ENCODE peak calls at places on chromosomes 6 and 20, in five cellular contexts. D is SK-N-SH, S is HCT116, V is K562, N is NT2/D1. G is an unnamed sample.

GRCh38 chr6:27605401-27606342 is 132.8 kb upstream of the ZNF184 start:
- DNase-seq in S (peak), N (peak), V (peak), D (no peak), G (no peak)

GRCh38 chr6:63460971-63461370 is 111.3 kb upstream of the LOC128125822 start:
- DNase-seq in N (no peak), V (no peak), S (no peak), D (no peak), G (no peak)

GRCh38 chr6:14816106-14816864 is 429.6 kb upstream of the JARID2 start:
- DNase-seq in V (peak), N (no peak), S (no peak), D (peak), G (no peak)

GRCh38 chr6:113442040-113442439 is 415.1 kb upstream of the MARCKS start:
- DNase-seq in D (no peak), V (no peak), N (no peak), S (no peak), G (no peak)

GRCh38 chr20:33791959-33792597 is 19.1 kb upstream of the CHMP4B start:
- DNase-seq in N (no peak), D (peak), V (peak), S (no peak), G (no peak)

GRCh38 chr6:56851104-56851503 is 103.8 kb upstream of the BEND6 start:
- DNase-seq in N (peak), D (peak), V (no peak), S (no peak), G (no peak)

GRCh38 chr6:41080623-41081022 is 7.8 kb downstream of the NFYA start:
- DNase-seq in N (no peak), D (no peak), S (no peak), V (no peak), G (no peak)

GRCh38 chr6:22227824-22228610 is 68.8 kb downstream of the PRL start:
- DNase-seq in V (no peak), N (no peak), D (no peak), S (no peak), G (no peak)

GRCh38 chr20:10708342-10709185 is 34.8 kb upstream of the JAG1 start:
- DNase-seq in D (no peak), S (no peak), N (no peak), V (no peak), G (no peak)

GRCh38 chr6:105019285-105019684 is 62.4 kb downstream of the LIN28B start:
- DNase-seq in D (no peak), N (no peak), S (no peak), V (no peak), G (no peak)

GRCh38 chr6:98828991-98829411 is 5.4 kb upstream of the POU3F2 start:
- DNase-seq in D (no peak), N (no peak), S (no peak), V (no peak), G (no peak)

GRCh38 chr20:50034567-50035170 is 51.9 kb downstream of the SNAI1 start:
- DNase-seq in D (peak), S (no peak), V (no peak), N (no peak), G (no peak)

GRCh38 chr20:5077761-5078387 is 41.9 kb downstream of the PCNA start:
- DNase-seq in D (no peak), N (no peak), V (no peak), S (no peak), G (no peak)

GRCh38 chr20:44609006-44609510 is 26.7 kb downstream of the PKIG start:
- DNase-seq in N (no peak), V (no peak), D (peak), S (no peak), G (no peak)

GRCh38 chr20:48673485-48673884 is 154.3 kb downstream of the PREX1 start:
- DNase-seq in V (no peak), N (no peak), D (no peak), S (no peak), G (no peak)

GRCh38 chr6:27770724-27771123 is 141.5 kb downstream of the OR2B2 start:
- DNase-seq in D (no peak), N (peak), S (no peak), V (no peak), G (no peak)

GRCh38 chr6:31079656-31080261 is 32.6 kb downstream of the C6orf15 start:
- DNase-seq in N (peak), D (peak), S (peak), V (peak), G (no peak)

GRCh38 chr6:106064766-106065165 is 21.4 kb upstream of the PRDM1 start:
- DNase-seq in N (no peak), S (no peak), D (no peak), V (no peak), G (no peak)

GRCh38 chr6:121847806-121848522 is 412.5 kb downstream of the GJA1 start:
- DNase-seq in D (no peak), V (no peak), S (no peak), N (no peak), G (no peak)

GRCh38 chr6:109477725-109478124 is 5.3 kb downstream of the ZBTB24 start:
- DNase-seq in N (peak), D (no peak), V (no peak), S (no peak), G (no peak)

GRCh38 chr6:1400126-1400850 is 10.9 kb downstream of the FOXF2 start:
- DNase-seq in V (no peak), D (no peak), N (no peak), S (no peak), G (no peak)

GRCh38 chr20:56710577-56711465 is 81.7 kb downstream of the TFAP2C start:
- DNase-seq in V (no peak), N (no peak), S (peak), D (no peak), G (no peak)

GRCh38 chr6:13538084-13538483 is 36.3 kb upstream of the SIRT5 start:
- DNase-seq in S (peak), V (peak), D (peak), N (no peak), G (no peak)

GRCh38 chr6:62711750-62712149 is 425.7 kb upstream of the KHDRBS2 start:
- DNase-seq in S (no peak), N (no peak), D (no peak), V (no peak), G (no peak)

GRCh38 chr6:164378330-164378729 is 931.1 kb downstream of the C6orf118 start:
- DNase-seq in V (no peak), N (no peak), S (no peak), D (peak), G (no peak)

GRCh38 chr20:34452281-34452982 is 63.8 kb upstream of the DYNLRB1 start:
- DNase-seq in N (no peak), D (peak), S (no peak), V (no peak), G (no peak)

GRCh38 chr6:150134280-150134920 is 8.4 kb upstream of the PPP1R14C start:
- DNase-seq in D (no peak), S (no peak), V (no peak), N (no peak), G (no peak)

GRCh38 chr6:63897952-63898351 is 262.4 kb downstream of the PHF3 start:
- DNase-seq in N (no peak), S (no peak), V (no peak), D (no peak), G (no peak)

GRCh38 chr20:14644698-14645097 is 307.3 kb upstream of the FLRT3 start:
- DNase-seq in V (no peak), S (no peak), N (no peak), D (no peak), G (no peak)

GRCh38 chr20:60935971-60936370 is 316.1 kb upstream of the CDH4 start:
- DNase-seq in N (no peak), S (no peak), D (no peak), V (no peak), G (no peak)

GRCh38 chr6:168916576-168917207 is 337.0 kb downstream of the THBS2 start:
- DNase-seq in V (no peak), S (no peak), D (no peak), N (no peak), G (no peak)

GRCh38 chr6:52046456-52046855 is 41.0 kb downstream of the PKHD1 start:
- DNase-seq in D (no peak), V (no peak), N (no peak), S (no peak), G (no peak)

GRCh38 chr20:41392871-41393704 is 26.5 kb upstream of the EMILIN3 start:
- DNase-seq in S (no peak), D (peak), N (no peak), V (no peak), G (no peak)

GRCh38 chr20:24953621-24954133 is 4.6 kb downstream of the CST7 start:
- DNase-seq in S (no peak), V (no peak), D (no peak), N (no peak), G (no peak)

GRCh38 chr6:6703720-6704422 is 115.4 kb downstream of the LY86 start:
- DNase-seq in N (no peak), S (no peak), V (no peak), D (no peak), G (no peak)

GRCh38 chr20:10565191-10565921 is 108.4 kb downstream of the JAG1 start:
- DNase-seq in N (no peak), D (no peak), S (no peak), V (no peak), G (no peak)

GRCh38 chr6:14542670-14543366 is 425.2 kb downstream of the CD83 start:
- DNase-seq in N (no peak), D (no peak), S (peak), V (peak), G (peak)

GRCh38 chr6:133241901-133242760 is 974 bp downstream of the EYA4 start:
- DNase-seq in S (no peak), D (peak), N (no peak), V (no peak), G (no peak)

DNA sequence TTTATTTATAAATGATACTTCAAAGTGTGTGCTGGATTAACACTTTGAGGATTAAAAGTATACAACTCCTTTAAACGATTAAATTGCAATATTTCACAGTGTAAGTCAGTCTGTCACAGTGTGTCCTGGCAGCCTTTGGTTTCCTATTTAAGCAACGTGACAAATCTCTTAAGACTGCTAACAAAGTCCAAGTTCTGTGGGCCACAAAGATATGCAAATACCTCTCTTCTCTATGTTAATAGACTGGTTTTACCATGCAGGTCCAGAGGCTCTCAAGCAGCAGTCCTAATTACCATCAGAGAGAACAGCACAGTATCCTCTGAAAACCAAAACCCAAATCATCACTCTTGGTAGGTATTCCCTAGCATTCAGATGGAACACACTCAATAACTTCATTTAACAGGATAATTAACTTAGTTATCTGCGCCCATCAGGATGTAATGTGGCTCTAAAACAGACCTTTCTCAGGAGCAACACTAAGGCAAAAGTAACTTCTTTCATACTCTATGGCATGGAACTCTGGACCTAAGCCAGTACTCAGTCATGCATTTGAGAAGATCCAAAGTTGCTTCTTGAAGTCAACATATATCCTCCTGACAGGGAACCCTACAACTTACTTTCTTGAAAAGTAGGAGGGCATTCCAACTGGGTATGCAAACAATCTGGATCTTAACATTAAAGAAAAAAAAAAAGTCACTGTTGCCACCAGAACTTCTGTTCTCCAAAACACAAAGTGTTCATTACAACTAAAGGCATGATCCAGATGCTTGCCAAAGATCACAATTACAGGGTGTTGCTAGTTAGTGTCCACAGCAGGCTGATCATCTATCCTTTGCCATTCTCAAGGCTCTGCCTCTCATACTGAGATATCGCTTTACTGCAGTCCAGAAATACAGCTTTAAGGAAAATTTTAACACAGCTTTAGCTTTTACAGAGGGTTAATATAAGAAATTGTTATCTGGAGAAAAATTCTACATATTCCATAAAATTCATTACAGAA is 53.2 kb downstream of the MAN1A1 start:
- DNase-seq in N (peak), S (no peak), D (no peak), V (no peak), G (no peak)
- TF ChIP-seq YY1 in N (no peak), S (no peak), D (no peak), V (no peak), G (no peak)

DNA sequence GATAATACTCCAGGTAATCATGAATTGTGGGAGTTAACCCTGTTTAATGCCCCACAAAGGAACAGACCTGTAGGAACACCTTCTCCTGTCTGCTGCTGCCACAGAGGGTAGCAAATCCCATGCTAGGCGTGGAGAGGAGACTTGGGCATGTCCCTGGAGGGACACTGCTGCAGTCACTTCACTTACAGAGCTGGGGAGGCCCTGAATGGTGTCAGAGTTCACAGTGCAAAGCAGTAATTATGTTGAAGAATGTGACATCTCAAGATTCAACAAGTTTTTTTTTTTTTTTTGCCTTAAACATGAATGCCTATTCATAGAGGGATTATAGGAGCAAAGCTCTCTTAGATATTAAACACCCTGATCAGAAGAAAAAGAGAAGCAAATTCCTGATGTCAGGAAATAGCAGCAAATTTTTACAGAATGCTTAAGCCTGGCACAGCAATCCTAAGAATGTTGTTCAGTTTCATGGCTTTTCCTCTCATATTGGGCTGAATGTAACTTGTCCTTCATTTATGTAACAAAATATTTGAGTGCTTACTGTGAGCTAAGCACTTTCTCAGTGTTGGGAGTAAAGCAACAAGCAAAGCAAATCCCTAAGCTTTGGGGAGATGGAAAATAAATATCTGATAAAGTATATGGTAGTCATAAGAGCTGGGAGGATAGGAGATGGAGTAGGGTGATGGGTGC is 45.0 kb downstream of the CARMIL1 start:
- DNase-seq in S (no peak), D (no peak), N (no peak), V (no peak), G (no peak)
- TF ChIP-seq YY1 in S (no peak), D (no peak), N (no peak), V (no peak), G (no peak)

DNA sequence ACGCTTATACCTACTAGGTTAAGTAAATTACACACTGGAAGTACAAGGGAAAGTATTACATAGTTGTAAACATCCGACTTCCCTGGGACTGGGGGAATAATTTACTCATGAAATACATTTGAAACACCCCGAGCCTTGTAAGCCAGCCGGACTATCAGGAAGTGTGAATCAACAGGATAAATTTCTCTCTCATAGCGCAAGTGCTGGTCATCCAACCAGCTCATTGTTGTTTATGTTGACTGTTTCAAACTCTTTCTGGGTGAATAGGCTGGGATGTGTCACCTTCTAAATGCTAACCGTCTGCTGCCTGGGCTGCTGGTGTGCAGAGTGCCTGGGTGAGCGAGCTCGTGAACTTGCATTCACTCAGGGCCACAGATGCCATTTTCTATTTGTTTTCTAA is 5.0 kb downstream of the BMP6 start:
- DNase-seq in D (no peak), S (no peak), N (no peak), V (no peak), G (no peak)
- TF ChIP-seq YY1 in D (no peak), S (no peak), N (no peak), V (no peak), G (no peak)

DNA sequence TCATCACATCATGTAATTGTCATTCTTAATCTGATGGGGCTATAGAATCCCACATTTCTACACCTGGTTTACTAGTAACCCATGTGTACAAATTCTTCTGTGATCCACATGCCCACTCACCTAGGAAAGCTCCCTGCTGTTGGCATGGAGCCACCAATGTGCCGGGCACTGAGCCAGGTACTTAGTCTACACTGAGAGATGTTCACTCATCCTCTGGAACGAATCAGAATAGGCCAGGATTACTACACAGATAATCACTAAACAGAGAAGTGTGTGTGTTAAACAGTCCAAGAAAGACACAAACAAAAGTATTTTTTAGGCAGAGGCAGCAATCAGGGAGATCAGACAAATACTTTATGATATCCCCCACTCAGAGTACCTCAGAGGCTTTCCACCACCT is 193.2 kb upstream of the VGLL2 start:
- DNase-seq in S (no peak), V (no peak), N (no peak), D (no peak), G (no peak)
- TF ChIP-seq YY1 in S (no peak), V (no peak), N (no peak), D (no peak), G (no peak)

DNA sequence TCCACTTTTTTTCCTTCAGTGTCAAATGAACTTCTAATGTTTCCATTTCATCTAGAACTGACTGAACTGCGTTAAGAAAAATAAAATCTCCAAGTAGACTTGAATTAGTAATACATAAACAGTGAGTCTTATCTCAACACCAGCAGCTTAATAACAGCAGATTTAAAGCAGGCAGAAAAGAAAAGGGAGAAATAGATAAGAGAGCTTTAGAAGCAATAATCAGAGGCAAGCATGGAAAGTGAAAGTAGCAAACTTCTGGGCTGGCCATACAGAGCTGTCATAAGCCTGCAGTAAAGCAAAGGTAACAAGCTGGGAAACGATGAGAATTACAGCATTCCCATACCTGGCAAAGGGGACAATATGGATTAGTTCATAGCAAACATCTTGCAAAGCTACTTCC is 16.9 kb upstream of the ANGPT4 start:
- DNase-seq in D (no peak), S (no peak), V (no peak), N (no peak), G (no peak)
- TF ChIP-seq YY1 in D (no peak), S (no peak), V (no peak), N (no peak), G (no peak)

DNA sequence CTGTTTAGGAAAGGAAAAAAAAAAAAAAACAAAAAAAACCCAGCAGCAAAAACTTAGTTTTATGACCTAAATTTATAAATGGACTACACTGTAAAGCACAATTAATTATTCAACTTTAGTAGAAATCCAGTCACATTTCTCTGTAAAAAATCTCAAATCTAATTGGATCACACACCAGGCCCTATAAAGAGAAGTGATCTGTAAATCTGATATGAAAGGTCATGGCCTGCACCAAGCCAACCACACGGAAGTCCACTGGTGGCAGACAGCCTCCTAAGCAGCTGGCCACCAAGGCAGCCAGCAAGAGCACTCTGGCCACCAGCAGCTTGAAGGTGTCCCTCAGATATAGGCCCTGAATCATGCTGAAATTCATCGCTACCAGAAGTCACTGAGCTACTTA is 131.6 kb downstream of the HFE start:
- DNase-seq in V (peak), N (no peak), S (no peak), D (no peak), G (no peak)
- TF ChIP-seq YY1 in V (no peak), N (no peak), S (no peak), D (no peak), G (no peak)